ENCODE peak calls at places on chromosome 12, in five cellular contexts. N is foreskin fibroblast, B is ascending aorta, S is fibroblast of villous mesenchyme, J is brain microvascular endothelial cell. Q is an unnamed sample.
A peak's percentile ranks its signal among the peaks of the same experiment; 100 is the strongest.

GRCh38 chr12:3291939-3292338 is 199.1 kb upstream of the PRMT8 start:
- DNase-seq in J (no peak), S (no peak), B (no peak), N (no peak), Q (no peak)

GRCh38 chr12:1791104-1791927 is 29.0 kb upstream of the LRTM2 start:
- DNase-seq in B (peak; percentile 83), S (peak; percentile 76), J (peak; percentile 53), N (peak; percentile 85), Q (peak; percentile 34)

GRCh38 chr12:26936559-26937442 is 980 bp downstream of the INTS13 start:
- DNase-seq in S (no peak), N (peak; percentile 11), J (no peak), B (no peak), Q (no peak)

GRCh38 chr12:111163422-111163821 is 205.5 kb downstream of the PHETA1 start:
- DNase-seq in B (no peak), S (no peak), N (no peak), J (no peak), Q (no peak)

GRCh38 chr12:18703326-18703725 is 34.5 kb downstream of the PLCZ1 start:
- DNase-seq in J (no peak), N (no peak), S (no peak), B (no peak), Q (no peak)

GRCh38 chr12:34296143-34297041 is 274.1 kb downstream of the ALG10 start:
- DNase-seq in N (no peak), B (peak; percentile 52), S (no peak), J (no peak), Q (no peak)

GRCh38 chr12:57430117-57430930 is 519 bp downstream of the R3HDM2 start:
- DNase-seq in S (peak; percentile 49), J (peak; percentile 9), N (no peak), B (peak; percentile 77), Q (no peak)

GRCh38 chr12:132554857-132555630 is 55.3 kb downstream of the LRCOL1 start:
- DNase-seq in J (no peak), B (no peak), N (no peak), S (no peak), Q (no peak)

GRCh38 chr12:28568083-28568482 is 377.8 kb downstream of the CCDC91 start:
- DNase-seq in B (no peak), J (peak; percentile 92), N (peak; percentile 98), S (peak; percentile 89), Q (no peak)

GRCh38 chr12:46661161-46661845 is 164.5 kb downstream of the SLC38A4 start:
- DNase-seq in B (no peak), S (peak; percentile 91), N (peak; percentile 89), J (peak; percentile 91), Q (peak; percentile 57)

GRCh38 chr12:78584695-78585094 is 279.9 kb upstream of the SYT1 start:
- DNase-seq in N (peak; percentile 9), B (no peak), J (no peak), S (peak; percentile 14), Q (no peak)

GRCh38 chr12:86772688-86773087 is 516.5 kb upstream of the MGAT4C start:
- DNase-seq in J (peak; percentile 12), N (peak; percentile 7), S (no peak), B (no peak), Q (no peak)

GRCh38 chr12:27009926-27010325 is 4.3 kb downstream of the TM7SF3 start:
- DNase-seq in S (no peak), N (no peak), B (no peak), J (no peak), Q (no peak)

GRCh38 chr12:69123909-69124638 is 115.3 kb upstream of the CPSF6 start:
- DNase-seq in J (no peak), S (no peak), N (no peak), B (no peak), Q (no peak)

GRCh38 chr12:93514853-93515252 is 47.5 kb downstream of the MRPL42 start:
- DNase-seq in J (peak; percentile 12), S (peak; percentile 27), N (peak; percentile 79), B (no peak), Q (no peak)

GRCh38 chr12:50246873-50247612 is 36.3 kb downstream of the LIMA1 start:
- DNase-seq in B (peak; percentile 91), J (peak; percentile 95), S (peak; percentile 94), N (peak; percentile 99), Q (no peak)

GRCh38 chr12:42129595-42130204 is 15.0 kb downstream of the GXYLT1 start:
- DNase-seq in S (peak; percentile 79), N (peak; percentile 83), J (peak; percentile 73), B (no peak), Q (no peak)

GRCh38 chr12:52323416-52324067 is 2.3 kb upstream of the KRT83 start:
- DNase-seq in S (no peak), B (no peak), N (no peak), J (no peak), Q (no peak)

DNA sequence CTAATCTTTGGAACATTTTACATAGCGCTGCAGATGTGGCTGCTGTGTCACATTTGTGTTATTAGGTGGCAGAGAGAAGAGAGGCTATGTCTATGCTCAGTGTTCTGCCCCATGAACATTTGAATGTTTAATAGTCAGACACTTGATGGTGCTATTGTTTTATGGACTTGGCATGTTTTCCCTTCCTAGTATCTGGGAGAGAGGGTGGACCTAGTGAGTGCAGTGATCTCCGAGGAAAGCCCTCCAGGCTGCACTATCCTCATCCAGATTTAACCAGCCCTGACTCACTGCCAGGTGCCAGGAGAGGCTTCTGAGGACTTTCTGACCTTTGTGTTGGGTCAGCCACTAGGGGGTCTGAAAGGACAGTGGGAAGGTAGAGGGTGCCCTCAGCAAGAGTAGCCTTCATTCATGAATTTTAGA is 24.3 kb downstream of the ZFC3H1 start:
- DNase-seq in S (peak; percentile 3), J (no peak), N (no peak), B (no peak), Q (no peak)
- TF ChIP-seq CTCF in S (no peak), J (peak; percentile 28), N (no peak), B (no peak), Q (peak; percentile 47)

GRCh38 chr12:15627995-15628945 is 160.9 kb downstream of the EPS8 start:
- DNase-seq in J (no peak), N (peak; percentile 39), S (peak; percentile 80), B (no peak), Q (no peak)
- H3K4me3 ChIP-seq in J (no peak overlapping the region), N (no peak overlapping the region), S (no peak overlapping the region), B (peak overlapping the region; percentile 21), Q (no peak overlapping the region)

GRCh38 chr12:11992515-11992914 is 78.2 kb upstream of the BCL2L14 start:
- DNase-seq in J (no peak), S (no peak), N (no peak), B (no peak), Q (no peak)

GRCh38 chr12:11986165-11986564 is 84.6 kb upstream of the BCL2L14 start:
- DNase-seq in J (no peak), N (no peak), B (no peak), S (no peak), Q (no peak)

GRCh38 chr12:11987906-11988305 is 82.8 kb upstream of the BCL2L14 start:
- DNase-seq in N (no peak), S (no peak), B (no peak), J (no peak), Q (no peak)

DNA sequence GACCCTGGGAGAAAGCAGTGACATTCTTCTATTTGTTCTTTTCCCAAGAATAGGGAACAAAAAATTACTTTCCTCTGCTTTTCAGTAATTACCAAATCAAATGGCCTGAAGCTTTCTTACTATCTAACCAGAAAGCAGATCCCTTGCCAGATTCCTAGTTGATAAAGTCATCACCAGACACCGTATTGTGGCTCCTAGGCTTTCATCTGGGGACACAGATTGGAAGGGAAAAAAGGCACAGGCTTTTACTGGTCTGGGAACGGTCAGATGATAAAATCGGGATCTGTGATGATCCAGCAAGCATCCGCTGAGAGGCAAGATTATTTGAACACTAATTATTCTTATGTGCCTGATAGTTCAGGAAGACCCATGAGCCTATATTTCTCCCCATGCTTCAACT is 79.1 kb upstream of the BCL2L14 start:
- DNase-seq in S (no peak), B (no peak), J (peak; percentile 13), N (no peak), Q (no peak)
- TF ChIP-seq CTCF in S (no peak), B (no peak), J (no peak), N (no peak), Q (no peak)

GRCh38 chr12:53493610-53494391 is 5.5 kb downstream of the MAP3K12 start:
- DNase-seq in B (no peak), S (no peak), N (no peak), J (no peak), Q (no peak)
- H3K4me3 ChIP-seq in B (peak overlapping the region; percentile 72), S (peak overlapping the region; percentile 59), N (peak overlapping the region; percentile 54), J (peak overlapping the region; percentile 60), Q (peak overlapping the region; percentile 61)